ENCODE peak calls at places on chromosomes 16 and 17, in eight cellular contexts. K, F, V, Z, O, C, I and G are unnamed samples.

GRCh38 chr16:81873843-81874752 is 95.0 kb downstream of the PLCG2 start:
- DNase-seq in C (peak; percentile 48), V (peak; percentile 68), I (peak; percentile 75), O (no peak), K (peak; percentile 27), Z (peak; percentile 77), F (no peak), G (peak; percentile 39)

GRCh38 chr17:80899402-80900268 is 92.0 kb upstream of the CHMP6 start:
- DNase-seq in O (peak; percentile 61), C (no peak), Z (no peak), V (peak; percentile 58), I (peak; percentile 51), K (peak; percentile 12), F (no peak), G (no peak)

GRCh38 chr16:77450790-77451487 is 16.1 kb upstream of the ADAMTS18 start:
- DNase-seq in F (no peak), K (no peak), V (no peak), Z (no peak), O (no peak), C (no peak), I (no peak), G (no peak)

GRCh38 chr16:69823831-69824563 is 61.9 kb downstream of the WWP2 start:
- DNase-seq in O (no peak), C (no peak), V (no peak), I (no peak), Z (peak; percentile 80), K (no peak), F (no peak), G (no peak)

GRCh38 chr16:81519298-81520150 is 74.9 kb downstream of the CMIP start:
- DNase-seq in K (no peak), C (no peak), Z (no peak), V (no peak), I (no peak), F (peak; percentile 52), O (no peak), G (no peak)

GRCh38 chr17:28115046-28115445 is 72.6 kb downstream of the NLK start:
- DNase-seq in K (no peak), V (no peak), F (no peak), C (no peak), I (no peak), O (no peak), Z (no peak), G (no peak)

GRCh38 chr17:82097919-82098168 is 192 bp downstream of the FASN start:
- DNase-seq in I (no peak), V (no peak), K (no peak), F (no peak), O (no peak), C (no peak), Z (no peak), G (no peak)

GRCh38 chr16:24834459-24835335 is 11.1 kb upstream of the SLC5A11 start:
- DNase-seq in F (no peak), O (no peak), Z (no peak), V (peak; percentile 58), K (peak; percentile 33), I (peak; percentile 58), C (peak; percentile 34), G (peak; percentile 64)

GRCh38 chr17:59725691-59726090 is 18.2 kb downstream of the VMP1 start:
- DNase-seq in O (no peak), I (no peak), K (no peak), V (peak; percentile 78), C (no peak), Z (no peak), F (no peak), G (no peak)

GRCh38 chr17:82734987-82735866 is at the start of gene FN3K:
- DNase-seq in C (peak; percentile 45), I (peak; percentile 89), O (no peak), V (peak; percentile 73), K (peak; percentile 29), F (peak; percentile 91), Z (peak; percentile 90), G (peak; percentile 77)

GRCh38 chr17:1617620-1618174 is 10.9 kb downstream of the SLC43A2 start:
- DNase-seq in V (peak; percentile 94), C (peak; percentile 64), K (no peak), I (no peak), F (no peak), Z (peak; percentile 57), O (no peak), G (peak; percentile 89)

GRCh38 chr17:65433592-65433991 is 127.9 kb downstream of the AXIN2 start:
- DNase-seq in Z (no peak), K (no peak), O (no peak), C (no peak), V (no peak), I (no peak), F (no peak), G (no peak)

GRCh38 chr17:80248894-80249710 is 11.6 kb upstream of the RNF213 start:
- DNase-seq in F (no peak), I (no peak), V (no peak), K (no peak), O (no peak), Z (no peak), C (no peak), G (no peak)

GRCh38 chr17:77323413-77324171 is 182.8 kb downstream of the SEC14L1 start:
- DNase-seq in O (no peak), F (peak; percentile 88), V (peak; percentile 59), K (no peak), Z (peak; percentile 84), C (no peak), I (no peak), G (peak; percentile 62)

GRCh38 chr16:68370921-68371651 is 60.3 kb downstream of the PRMT7 start:
- DNase-seq in O (no peak), F (no peak), V (no peak), I (no peak), Z (no peak), C (no peak), K (no peak), G (no peak)

GRCh38 chr16:31458073-31458834 is 1.0 kb upstream of the ARMC5 start:
- DNase-seq in F (peak; percentile 84), O (peak; percentile 45), Z (peak; percentile 87), I (peak; percentile 77), C (peak; percentile 29), V (peak; percentile 67), K (peak; percentile 61), G (no peak)

GRCh38 chr17:48416971-48417370 is 13.0 kb downstream of the SKAP1 start:
- DNase-seq in K (no peak), F (no peak), I (no peak), Z (no peak), O (no peak), V (no peak), C (no peak), G (no peak)
- H3K27me3 ChIP-seq in K (no peaks in the 10 kb centered on the region), F (no peaks in the 10 kb centered on the region), I (peaks cover 1% of the 10 kb centered on the region), Z (no peaks in the 10 kb centered on the region), O (no peaks in the 10 kb centered on the region), V (peaks cover 44% of the 10 kb centered on the region), C (peaks cover 34% of the 10 kb centered on the region), G (peaks cover 6% of the 10 kb centered on the region)

GRCh38 chr17:40818733-40819527 is 3.5 kb downstream of the KRT10 start:
- DNase-seq in O (peak; percentile 74), F (peak; percentile 88), I (peak; percentile 88), C (peak; percentile 58), V (peak; percentile 95), K (peak; percentile 82), Z (peak; percentile 93), G (peak; percentile 76)
- H3K27me3 ChIP-seq in O (no peaks in the 10 kb centered on the region), F (no peaks in the 10 kb centered on the region), I (no peaks in the 10 kb centered on the region), C (no peaks in the 10 kb centered on the region), V (no peaks in the 10 kb centered on the region), K (no peaks in the 10 kb centered on the region), Z (no peaks in the 10 kb centered on the region), G (no peaks in the 10 kb centered on the region)

DNA sequence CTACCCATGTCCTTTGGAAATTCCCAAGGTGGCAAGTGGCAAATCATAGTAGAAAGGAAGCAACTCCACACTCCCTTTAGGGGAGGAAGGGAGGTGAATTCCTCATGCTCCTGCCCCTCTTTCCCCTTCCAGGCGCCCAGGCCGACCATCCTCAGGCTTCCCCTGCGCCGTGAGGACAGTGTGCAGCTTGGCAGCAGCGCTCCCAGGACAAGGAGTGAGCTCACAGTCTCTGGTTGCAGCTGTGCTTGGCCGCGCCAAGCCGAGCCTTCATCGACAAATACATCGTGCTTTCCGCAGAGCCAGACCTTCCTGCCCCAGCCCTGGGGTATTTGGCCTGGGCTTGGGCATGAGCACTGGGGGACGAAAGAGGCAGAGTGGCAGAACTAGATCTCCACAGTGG is 112.6 kb downstream of the ENGASE start:
- DNase-seq in C (no peak), I (no peak), Z (no peak), K (no peak), O (no peak), F (no peak), V (no peak), G (no peak)
- H3K27me3 ChIP-seq in C (peaks cover 48% of the 10 kb centered on the region), I (peaks cover 6% of the 10 kb centered on the region), Z (no peaks in the 10 kb centered on the region), K (peaks cover 17% of the 10 kb centered on the region), O (peaks cover 28% of the 10 kb centered on the region), F (no peaks in the 10 kb centered on the region), V (peaks cover 51% of the 10 kb centered on the region), G (peaks cover 6% of the 10 kb centered on the region)

DNA sequence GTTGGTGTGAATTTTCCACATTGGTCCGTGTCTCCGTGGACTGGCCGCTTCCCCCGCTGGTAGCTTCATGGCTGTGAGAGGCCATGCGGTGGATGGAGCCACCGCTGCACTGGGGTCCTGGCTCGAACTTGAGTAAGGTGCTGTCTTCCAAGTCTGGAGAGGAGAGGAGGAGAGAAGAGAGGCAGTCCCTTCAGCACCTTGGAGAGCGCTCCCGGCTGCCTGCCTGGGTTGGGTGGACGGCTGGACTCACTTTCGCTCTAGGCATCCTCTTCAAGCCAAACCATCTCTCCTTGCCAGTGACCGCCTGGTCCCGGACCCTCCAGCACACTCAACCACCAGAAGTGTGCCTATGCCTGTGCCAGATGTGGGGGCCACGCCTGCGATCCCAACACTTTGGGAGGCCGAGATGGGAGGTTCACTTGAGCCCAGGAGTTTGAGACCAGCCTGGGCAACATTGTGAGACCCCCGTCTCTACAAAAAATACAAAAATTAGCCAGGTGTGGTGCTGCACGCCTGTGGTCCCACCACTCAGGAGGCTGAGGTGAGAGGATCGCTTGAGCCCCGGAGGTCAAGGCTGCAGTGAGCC is 6.2 kb downstream of the JPH3 start:
- DNase-seq in C (peak; percentile 64), K (peak; percentile 46), I (peak; percentile 89), F (peak; percentile 73), V (peak; percentile 74), Z (peak; percentile 86), O (no peak), G (peak; percentile 60)
- H3K27me3 ChIP-seq in C (peaks cover 29% of the 10 kb centered on the region), K (peaks cover 18% of the 10 kb centered on the region), I (peaks cover 5% of the 10 kb centered on the region), F (no peaks in the 10 kb centered on the region), V (peaks cover 32% of the 10 kb centered on the region), Z (peaks cover 3% of the 10 kb centered on the region), O (peaks cover 30% of the 10 kb centered on the region), G (peaks cover 16% of the 10 kb centered on the region)